ENCODE peak calls at places on chromosomes 6 and 20, in five cellular contexts. R, K, Y, T and D are unnamed samples.

GRCh38 chr6:31180500-31180899 is 10.0 kb upstream of the POU5F1 start:
- DNase-seq in R (no peak), K (peak; percentile 86), Y (no peak), T (no peak), D (no peak)

GRCh38 chr6:111086685-111087084 is 618 bp upstream of the SLC16A10 start:
- DNase-seq in R (no peak), K (no peak), Y (no peak), T (no peak), D (peak; percentile 3)

GRCh38 chr20:45306431-45306982 is at the start of gene RBPJL:
- DNase-seq in R (no peak), K (peak; percentile 71), Y (no peak), T (no peak), D (peak; percentile 17)

GRCh38 chr6:130372786-130373185 is 7.0 kb downstream of the TMEM200A start:
- DNase-seq in R (no peak), K (no peak), Y (peak; percentile 58), T (no peak), D (no peak)

GRCh38 chr6:25637946-25638345 is 14.1 kb upstream of the SCGN start:
- DNase-seq in R (no peak), K (peak; percentile 71), Y (no peak), T (peak; percentile 34), D (no peak)

GRCh38 chr6:150464966-150465365 is 96.2 kb downstream of the IYD start:
- DNase-seq in R (no peak), K (no peak), Y (no peak), T (no peak), D (no peak)

GRCh38 chr6:121522265-121522664 is 86.8 kb downstream of the GJA1 start:
- DNase-seq in R (no peak), K (no peak), Y (peak; percentile 96), T (no peak), D (peak; percentile 94)

GRCh38 chr6:30781697-30782424 is 37.5 kb upstream of the IER3 start:
- DNase-seq in R (no peak), K (no peak), Y (peak; percentile 100), T (no peak), D (peak; percentile 100)

GRCh38 chr6:45148278-45148677 is 179.9 kb upstream of the RUNX2 start:
- DNase-seq in R (no peak), K (no peak), Y (peak; percentile 2), T (no peak), D (no peak)

GRCh38 chr6:90216081-90216977 is 80.3 kb downstream of the BACH2 start:
- DNase-seq in R (peak; percentile 37), K (peak; percentile 49), Y (peak; percentile 35), T (no peak), D (peak; percentile 82)

DNA sequence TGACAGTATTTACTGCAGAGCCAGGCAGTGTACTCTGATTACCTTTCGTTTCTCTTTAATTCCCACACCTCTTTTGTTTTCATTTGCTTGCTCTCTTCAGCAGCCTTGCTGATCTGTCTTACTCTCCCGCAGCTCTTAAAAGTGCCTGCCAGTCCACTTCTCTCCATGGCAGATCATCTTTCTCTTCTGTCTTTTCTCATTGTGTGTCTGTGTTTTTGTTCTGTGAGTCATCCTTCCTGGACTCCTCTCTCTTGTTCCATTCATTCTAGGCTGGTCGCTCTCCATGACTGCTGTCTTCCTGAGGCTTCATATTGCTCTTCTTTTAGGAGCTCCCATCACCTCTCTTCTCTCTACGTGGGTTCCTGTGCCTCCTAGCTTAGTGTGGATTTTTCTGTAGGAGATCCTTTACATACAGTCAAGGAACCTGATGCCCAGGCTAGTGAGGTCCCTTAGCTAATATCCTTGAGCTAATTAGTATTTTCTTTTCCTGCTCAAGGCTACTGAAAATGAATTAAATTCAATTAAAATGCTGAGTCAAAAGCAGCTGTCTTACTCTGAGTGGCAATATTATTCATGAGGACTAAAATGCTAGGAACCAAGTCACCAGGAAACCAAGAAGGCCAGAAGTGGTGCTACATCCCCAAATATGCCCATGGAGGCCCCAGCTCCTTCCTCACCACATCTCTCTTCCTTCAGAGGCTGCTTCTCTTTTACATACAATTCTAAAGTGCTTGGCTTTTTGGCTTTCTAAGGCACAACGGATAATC is 86.1 kb downstream of the SLX4IP start:
- DNase-seq in R (peak; percentile 17), K (no peak), Y (peak; percentile 89), T (no peak), D (peak; percentile 92)
- H2BK120ac ChIP-seq in R (no peak overlapping the region), K (no peak overlapping the region), Y (peak overlapping the region; percentile 55), T (no peak overlapping the region), D (peak overlapping the region; percentile 55)

GRCh38 chr20:47607208-47607613 is 105.5 kb downstream of the NCOA3 start:
- DNase-seq in R (no peak), K (no peak), Y (peak; percentile 56), T (no peak), D (peak; percentile 75)

GRCh38 chr20:47612670-47613069 is 111.0 kb downstream of the NCOA3 start:
- DNase-seq in R (no peak), K (no peak), Y (no peak), T (no peak), D (no peak)

GRCh38 chr20:47610945-47611250 is 109.2 kb downstream of the NCOA3 start:
- DNase-seq in R (no peak), K (no peak), Y (no peak), T (no peak), D (no peak)

GRCh38 chr20:47611785-47612184 is 110.1 kb downstream of the NCOA3 start:
- DNase-seq in R (no peak), K (no peak), Y (no peak), T (no peak), D (no peak)

GRCh38 chr20:47610247-47610944 is 108.7 kb downstream of the NCOA3 start:
- DNase-seq in R (no peak), K (no peak), Y (peak; percentile 92), T (no peak), D (peak; percentile 94)
- H2AFZ ChIP-seq in R (no peak overlapping the region), K (no peak overlapping the region), Y (no peak overlapping the region), T (no peak overlapping the region), D (no peak overlapping the region)

GRCh38 chr6:10532392-10532791 is 11.2 kb downstream of the GCNT2 start:
- DNase-seq in R (no peak), K (no peak), Y (no peak), T (no peak), D (no peak)

GRCh38 chr6:10534418-10534760 is 13.2 kb downstream of the GCNT2 start:
- DNase-seq in R (no peak), K (no peak), Y (no peak), T (no peak), D (no peak)

GRCh38 chr6:10531942-10532341 is 10.8 kb downstream of the GCNT2 start:
- DNase-seq in R (no peak), K (no peak), Y (no peak), T (no peak), D (no peak)

GRCh38 chr6:10529231-10529801 is 8.2 kb downstream of the GCNT2 start:
- DNase-seq in R (no peak), K (peak; percentile 18), Y (no peak), T (no peak), D (no peak)

DNA sequence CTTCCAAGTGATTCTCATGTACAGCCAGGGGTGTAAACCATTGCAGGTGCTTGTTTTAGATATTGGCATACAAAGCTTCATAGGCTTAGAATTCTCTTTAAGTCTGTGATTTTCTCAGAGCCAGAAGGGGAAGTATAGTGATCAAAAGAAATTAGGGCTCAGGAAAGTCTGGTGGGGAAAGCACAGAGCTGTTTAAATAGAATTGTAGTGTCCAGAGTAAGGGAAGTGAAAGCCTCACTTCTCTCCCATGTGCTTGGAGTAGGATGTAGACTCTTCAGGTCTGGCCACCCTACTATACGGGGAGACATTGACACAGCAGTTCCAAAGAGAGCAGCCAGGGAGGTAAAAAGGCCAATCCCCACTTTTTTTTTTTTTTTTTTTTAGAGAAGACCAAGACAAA is 10.4 kb downstream of the GCNT2 start:
- DNase-seq in R (no peak), K (no peak), Y (no peak), T (no peak), D (no peak)
- H2BK15ac ChIP-seq in R (no peak overlapping the region), K (no peak overlapping the region), Y (no peak overlapping the region), T (no peak overlapping the region), D (no peak overlapping the region)

DNA sequence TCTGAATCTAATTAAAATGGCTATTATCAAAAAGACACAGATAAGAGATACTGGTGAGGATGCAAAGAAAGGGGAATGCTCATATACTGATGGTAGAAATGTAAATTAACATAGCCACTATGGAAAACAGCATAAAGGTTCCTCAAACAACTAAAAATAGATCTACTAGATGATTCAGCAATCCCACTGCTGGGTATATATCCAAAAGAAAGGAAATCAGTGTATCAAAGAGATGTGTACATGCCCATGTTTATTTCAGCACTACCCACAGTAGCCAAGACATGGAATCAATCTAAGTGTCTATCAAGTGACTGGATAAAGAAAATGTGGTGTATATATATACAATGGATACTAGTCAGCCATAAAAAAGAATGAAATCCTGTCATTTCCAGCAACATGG is 6.0 kb upstream of the BRD2 start:
- DNase-seq in R (no peak), K (no peak), Y (peak; percentile 28), T (no peak), D (peak; percentile 22)
- H2BK120ac ChIP-seq in R (no peak overlapping the region), K (no peak overlapping the region), Y (no peak overlapping the region), T (no peak overlapping the region), D (no peak overlapping the region)